ENCODE peak calls at places on chromosomes 7 and 10, in six cellular contexts. O is neuronal stem cell, L is IMR-90, E is H9, Y is mesendoderm, R is mesenchymal stem cell. N is an unnamed sample.

GRCh38 chr10:106495931-106496330 is 668.6 kb downstream of the SORCS1 start:
- DNase-seq in O (no peak), L (no peak), E (no peak), Y (no peak), R (no peak), N (no peak)

GRCh38 chr7:50962962-50963374 is 180.3 kb upstream of the GRB10 start:
- DNase-seq in O (no peak), L (no peak), E (peak), Y (peak), R (peak), N (peak)

GRCh38 chr10:82267014-82267413 is 392.0 kb downstream of the NRG3 start:
- DNase-seq in O (no peak), L (no peak), E (no peak), Y (no peak), R (peak), N (peak)

GRCh38 chr7:146635200-146636032 is 518.8 kb downstream of the CNTNAP2 start:
- DNase-seq in O (peak), L (no peak), E (peak), Y (peak), R (no peak), N (no peak)

GRCh38 chr7:91310829-91311460 is 46.7 kb downstream of the FZD1 start:
- DNase-seq in O (no peak), L (peak), E (no peak), Y (peak), R (peak), N (peak)

GRCh38 chr7:15577600-15577999 is 15.8 kb upstream of the AGMO start:
- DNase-seq in O (no peak), L (no peak), E (no peak), Y (no peak), R (no peak), N (no peak)

GRCh38 chr7:137538361-137538762 is 194.8 kb upstream of the PTN start:
- DNase-seq in O (no peak), L (peak), E (no peak), Y (no peak), R (peak), N (no peak)

GRCh38 chr10:110353244-110354119 is 48.8 kb upstream of the SMNDC1 start:
- DNase-seq in O (no peak), L (peak), E (peak), Y (peak), R (peak), N (peak)

GRCh38 chr10:126290232-126290631 is 98.0 kb downstream of the ADAM12 start:
- DNase-seq in O (no peak), L (no peak), E (no peak), Y (no peak), R (no peak), N (no peak)

GRCh38 chr10:132974886-132975881 is 32.8 kb upstream of the CFAP46 start:
- DNase-seq in O (no peak), L (no peak), E (no peak), Y (no peak), R (no peak), N (no peak)

GRCh38 chr10:107727762-107728317 is 563.3 kb upstream of the SORCS1 start:
- DNase-seq in O (no peak), L (peak), E (no peak), Y (no peak), R (peak), N (no peak)

GRCh38 chr10:128456271-128456670 is 330.0 kb upstream of the MKI67 start:
- DNase-seq in O (no peak), L (no peak), E (no peak), Y (no peak), R (no peak), N (no peak)

GRCh38 chr10:128462026-128462425 is 335.8 kb upstream of the MKI67 start:
- DNase-seq in O (no peak), L (no peak), E (no peak), Y (peak), R (no peak), N (no peak)

GRCh38 chr10:128451879-128452278 is 325.7 kb upstream of the MKI67 start:
- DNase-seq in O (no peak), L (no peak), E (no peak), Y (no peak), R (no peak), N (no peak)

DNA sequence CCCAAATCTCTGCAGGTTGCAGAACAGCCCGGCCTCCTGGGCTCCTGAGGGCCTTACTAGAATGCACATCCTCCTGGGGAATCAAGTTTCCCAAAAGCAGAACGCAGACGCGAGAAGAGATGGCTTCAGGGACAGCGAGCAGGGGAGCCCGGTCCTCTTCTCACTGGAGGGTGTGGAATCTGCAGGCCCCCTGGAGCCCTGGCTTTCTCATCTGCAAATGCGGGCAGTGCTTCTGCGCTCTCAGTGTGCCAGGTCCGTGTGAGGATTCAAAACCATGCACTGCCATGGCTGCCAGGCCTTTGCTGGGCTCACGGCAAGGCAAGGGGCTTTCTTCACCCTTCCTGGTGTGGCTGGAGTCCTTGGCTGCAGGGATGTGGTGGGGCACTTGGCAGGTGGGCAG is 330.9 kb upstream of the MKI67 start:
- DNase-seq in O (no peak), L (no peak), E (no peak), Y (no peak), R (no peak), N (no peak)
- H4K8ac ChIP-seq in O (no peak), L (no peak), E (no peak), Y (no peak), R (no peak), N (no peak)

GRCh38 chr10:101838416-101838970 is 5.1 kb downstream of the KCNIP2 start:
- DNase-seq in O (no peak), L (no peak), E (no peak), Y (no peak), R (no peak), N (no peak)

GRCh38 chr10:101837753-101838152 is 5.8 kb downstream of the KCNIP2 start:
- DNase-seq in O (no peak), L (no peak), E (no peak), Y (no peak), R (no peak), N (no peak)

GRCh38 chr10:101840102-101840684 is 3.4 kb downstream of the KCNIP2 start:
- DNase-seq in O (no peak), L (no peak), E (peak), Y (peak), R (peak), N (no peak)

GRCh38 chr10:101839421-101840063 is 4.1 kb downstream of the KCNIP2 start:
- DNase-seq in O (no peak), L (peak), E (peak), Y (peak), R (peak), N (peak)

DNA sequence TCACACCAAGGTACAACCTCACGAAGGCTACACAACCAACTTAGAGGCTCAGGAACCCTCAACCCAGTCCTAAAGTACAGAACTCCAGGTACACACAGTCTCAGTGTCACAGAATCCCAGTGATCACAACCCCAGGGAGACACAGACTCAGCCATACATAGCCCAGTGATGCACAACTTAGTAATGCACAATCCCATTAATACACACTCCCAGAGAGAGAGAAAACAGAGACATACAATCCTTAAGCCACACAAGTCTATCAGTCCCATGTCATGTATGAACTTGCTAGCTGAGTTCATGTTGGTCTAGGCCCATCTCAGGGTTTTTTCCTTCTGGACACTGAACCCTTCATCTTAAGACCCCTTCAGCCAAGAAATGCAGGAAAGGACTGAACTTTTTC is 4.6 kb downstream of the KCNIP2 start:
- DNase-seq in O (no peak), L (no peak), E (no peak), Y (no peak), R (no peak), N (no peak)
- H4K8ac ChIP-seq in O (no peak), L (no peak), E (no peak), Y (no peak), R (no peak), N (no peak)

GRCh38 chr10:124012583-124012982 is 80.8 kb downstream of the CHST15 start:
- DNase-seq in O (no peak), L (no peak), E (no peak), Y (no peak), R (no peak), N (no peak)

GRCh38 chr10:124015991-124016390 is 77.4 kb downstream of the CHST15 start:
- DNase-seq in O (no peak), L (no peak), E (no peak), Y (no peak), R (no peak), N (no peak)

GRCh38 chr10:124013916-124014315 is 79.5 kb downstream of the CHST15 start:
- DNase-seq in O (no peak), L (no peak), E (no peak), Y (no peak), R (no peak), N (no peak)

GRCh38 chr10:124012991-124013390 is 80.4 kb downstream of the CHST15 start:
- DNase-seq in O (no peak), L (no peak), E (no peak), Y (no peak), R (no peak), N (no peak)

DNA sequence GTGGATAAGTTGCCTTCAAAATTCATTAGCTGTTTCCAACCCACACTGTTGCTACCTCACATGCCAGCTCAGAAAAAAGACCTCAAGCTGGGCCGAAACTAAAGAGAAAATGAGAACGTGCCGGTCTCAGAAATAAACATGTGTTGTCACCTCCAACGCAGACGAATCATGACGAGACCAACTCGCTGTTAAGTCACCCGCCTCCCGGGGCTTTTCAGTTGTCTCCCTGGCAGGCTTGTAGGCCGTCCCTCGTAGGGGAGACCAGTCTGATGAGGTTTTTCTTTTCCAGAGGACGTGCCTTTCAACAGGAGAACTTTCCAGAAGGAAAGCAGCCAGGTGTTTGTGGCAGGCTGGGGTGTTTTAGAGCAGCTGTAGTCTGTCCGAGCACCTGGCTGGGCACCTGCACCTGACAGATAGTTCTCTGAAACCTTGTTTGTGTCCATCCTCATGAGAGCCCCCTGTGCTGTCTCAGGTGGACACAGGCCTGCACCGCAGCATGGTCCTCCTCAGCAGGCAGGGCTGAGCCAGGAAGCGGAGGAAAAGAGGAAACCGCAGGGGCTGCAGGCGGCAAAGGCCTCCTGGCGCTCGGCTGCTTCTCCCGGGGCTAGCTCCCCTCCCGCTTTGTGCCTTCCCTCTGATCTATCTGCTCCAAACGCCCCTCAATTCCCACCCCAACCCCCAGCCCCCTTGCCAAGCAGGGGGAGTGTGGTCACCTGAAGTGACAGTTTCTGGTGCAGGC is 78.8 kb downstream of the CHST15 start:
- DNase-seq in O (no peak), L (no peak), E (no peak), Y (no peak), R (no peak), N (no peak)
- H4K8ac ChIP-seq in O (no peak), L (no peak), E (no peak), Y (no peak), R (no peak), N (no peak)

GRCh38 chr10:69826789-69827532 is 25.3 kb downstream of the COL13A1 start:
- DNase-seq in O (no peak), L (no peak), E (no peak), Y (no peak), R (no peak), N (no peak)

GRCh38 chr10:69825604-69826003 is 23.9 kb downstream of the COL13A1 start:
- DNase-seq in O (no peak), L (no peak), E (no peak), Y (no peak), R (no peak), N (no peak)

GRCh38 chr10:69828115-69828870 is 26.6 kb downstream of the COL13A1 start:
- DNase-seq in O (no peak), L (no peak), E (no peak), Y (no peak), R (no peak), N (no peak)

GRCh38 chr10:69829792-69830191 is 28.1 kb downstream of the COL13A1 start:
- DNase-seq in O (no peak), L (no peak), E (no peak), Y (no peak), R (no peak), N (no peak)

GRCh38 chr10:69826094-69826493 is 24.4 kb downstream of the COL13A1 start:
- DNase-seq in O (no peak), L (no peak), E (no peak), Y (no peak), R (no peak), N (no peak)
- H4K8ac ChIP-seq in O (no peak), L (no peak), E (no peak), Y (no peak), R (no peak), N (no peak)

N was measured in trophoblast cell.